ENCODE peak calls at places on chromosomes 16 and 17, in seven cellular contexts. One of them, this sample, is unnamed.

GRCh38 chr17:79878346-79878745 is 39.1 kb upstream of the CBX4 start:
- DNase-seq in NCI-H748 treated with DMSO at 0.1 percent for 48 hours: no peak
- DNase-seq in T-helper 2 cell: no peak
- DNase-seq in NCI-H1417 treated with DMSO at 0.1 percent for 48 hours: no peak
- DNase-seq in type B pancreatic cell: no peak
- DNase-seq in GM03348: no peak
- DNase-seq in HTR-8/SVneo: no peak
- DNase-seq in this sample: no peak

GRCh38 chr17:47304191-47304590 is 19.6 kb upstream of the EFCAB13 start:
- DNase-seq in NCI-H748 treated with DMSO at 0.1 percent for 48 hours: no peak
- DNase-seq in T-helper 2 cell: no peak
- DNase-seq in NCI-H1417 treated with DMSO at 0.1 percent for 48 hours: no peak
- DNase-seq in type B pancreatic cell: peak
- DNase-seq in GM03348: peak
- DNase-seq in HTR-8/SVneo: no peak
- DNase-seq in this sample: no peak

GRCh38 chr17:17810374-17811248 is 26.2 kb downstream of the SREBF1 start:
- DNase-seq in NCI-H748 treated with DMSO at 0.1 percent for 48 hours: no peak
- DNase-seq in T-helper 2 cell: no peak
- DNase-seq in NCI-H1417 treated with DMSO at 0.1 percent for 48 hours: no peak
- DNase-seq in type B pancreatic cell: no peak
- DNase-seq in GM03348: peak
- DNase-seq in HTR-8/SVneo: no peak
- DNase-seq in this sample: no peak

GRCh38 chr17:49508061-49508865 is 13.2 kb downstream of the NGFR start:
- DNase-seq in NCI-H748 treated with DMSO at 0.1 percent for 48 hours: peak
- DNase-seq in T-helper 2 cell: no peak
- DNase-seq in NCI-H1417 treated with DMSO at 0.1 percent for 48 hours: no peak
- DNase-seq in type B pancreatic cell: no peak
- DNase-seq in GM03348: peak
- DNase-seq in HTR-8/SVneo: peak
- DNase-seq in this sample: no peak

GRCh38 chr16:79947771-79948170 is 347.2 kb upstream of the MAF start:
- DNase-seq in NCI-H748 treated with DMSO at 0.1 percent for 48 hours: no peak
- DNase-seq in T-helper 2 cell: no peak
- DNase-seq in NCI-H1417 treated with DMSO at 0.1 percent for 48 hours: no peak
- DNase-seq in type B pancreatic cell: no peak
- DNase-seq in GM03348: no peak
- DNase-seq in HTR-8/SVneo: no peak
- DNase-seq in this sample: no peak

GRCh38 chr17:42178817-42179216 is 2.1 kb downstream of the KCNH4 start:
- DNase-seq in NCI-H748 treated with DMSO at 0.1 percent for 48 hours: no peak
- DNase-seq in T-helper 2 cell: no peak
- DNase-seq in NCI-H1417 treated with DMSO at 0.1 percent for 48 hours: no peak
- DNase-seq in type B pancreatic cell: no peak
- DNase-seq in GM03348: no peak
- DNase-seq in HTR-8/SVneo: no peak
- DNase-seq in this sample: no peak

GRCh38 chr16:11570796-11571195 is 15.9 kb downstream of the LITAF start:
- DNase-seq in NCI-H748 treated with DMSO at 0.1 percent for 48 hours: no peak
- DNase-seq in T-helper 2 cell: no peak
- DNase-seq in NCI-H1417 treated with DMSO at 0.1 percent for 48 hours: no peak
- DNase-seq in type B pancreatic cell: no peak
- DNase-seq in GM03348: no peak
- DNase-seq in HTR-8/SVneo: no peak
- DNase-seq in this sample: no peak

GRCh38 chr16:84226026-84226425 is 13.8 kb downstream of the KCNG4 start:
- DNase-seq in NCI-H748 treated with DMSO at 0.1 percent for 48 hours: no peak
- DNase-seq in T-helper 2 cell: no peak
- DNase-seq in NCI-H1417 treated with DMSO at 0.1 percent for 48 hours: no peak
- DNase-seq in type B pancreatic cell: no peak
- DNase-seq in GM03348: no peak
- DNase-seq in HTR-8/SVneo: no peak
- DNase-seq in this sample: no peak

GRCh38 chr16:56632160-56632847 is at the start of gene MT1M:
- DNase-seq in NCI-H748 treated with DMSO at 0.1 percent for 48 hours: no peak
- DNase-seq in T-helper 2 cell: no peak
- DNase-seq in NCI-H1417 treated with DMSO at 0.1 percent for 48 hours: no peak
- DNase-seq in type B pancreatic cell: no peak
- DNase-seq in GM03348: peak
- DNase-seq in HTR-8/SVneo: no peak
- DNase-seq in this sample: no peak

GRCh38 chr17:37483311-37484039 is 6.2 kb upstream of the DUSP14 start:
- DNase-seq in NCI-H748 treated with DMSO at 0.1 percent for 48 hours: no peak
- DNase-seq in T-helper 2 cell: no peak
- DNase-seq in NCI-H1417 treated with DMSO at 0.1 percent for 48 hours: no peak
- DNase-seq in type B pancreatic cell: no peak
- DNase-seq in GM03348: peak
- DNase-seq in HTR-8/SVneo: peak
- DNase-seq in this sample: peak

GRCh38 chr16:25256821-25257503 is 683 bp downstream of the ZKSCAN2 start:
- DNase-seq in NCI-H748 treated with DMSO at 0.1 percent for 48 hours: no peak
- DNase-seq in T-helper 2 cell: no peak
- DNase-seq in NCI-H1417 treated with DMSO at 0.1 percent for 48 hours: no peak
- DNase-seq in type B pancreatic cell: no peak
- DNase-seq in GM03348: peak
- DNase-seq in HTR-8/SVneo: peak
- DNase-seq in this sample: no peak

GRCh38 chr16:71855937-71856662 is 10.3 kb downstream of the ATXN1L start:
- DNase-seq in NCI-H748 treated with DMSO at 0.1 percent for 48 hours: no peak
- DNase-seq in T-helper 2 cell: no peak
- DNase-seq in NCI-H1417 treated with DMSO at 0.1 percent for 48 hours: no peak
- DNase-seq in type B pancreatic cell: no peak
- DNase-seq in GM03348: no peak
- DNase-seq in HTR-8/SVneo: no peak
- DNase-seq in this sample: no peak

GRCh38 chr17:42832213-42832933 is 824 bp upstream of the PSME3 start:
- DNase-seq in NCI-H748 treated with DMSO at 0.1 percent for 48 hours: no peak
- DNase-seq in T-helper 2 cell: no peak
- DNase-seq in NCI-H1417 treated with DMSO at 0.1 percent for 48 hours: no peak
- DNase-seq in type B pancreatic cell: no peak
- DNase-seq in GM03348: no peak
- DNase-seq in HTR-8/SVneo: no peak
- DNase-seq in this sample: no peak

GRCh38 chr17:65485388-65486299 is 75.8 kb downstream of the AXIN2 start:
- DNase-seq in NCI-H748 treated with DMSO at 0.1 percent for 48 hours: no peak
- DNase-seq in T-helper 2 cell: no peak
- DNase-seq in NCI-H1417 treated with DMSO at 0.1 percent for 48 hours: no peak
- DNase-seq in type B pancreatic cell: no peak
- DNase-seq in GM03348: peak
- DNase-seq in HTR-8/SVneo: no peak
- DNase-seq in this sample: no peak

GRCh38 chr16:68378436-68379415 is 67.9 kb downstream of the PRMT7 start:
- DNase-seq in NCI-H748 treated with DMSO at 0.1 percent for 48 hours: no peak
- DNase-seq in T-helper 2 cell: no peak
- DNase-seq in NCI-H1417 treated with DMSO at 0.1 percent for 48 hours: no peak
- DNase-seq in type B pancreatic cell: no peak
- DNase-seq in GM03348: no peak
- DNase-seq in HTR-8/SVneo: no peak
- DNase-seq in this sample: no peak

GRCh38 chr17:74185786-74186185 is 17.7 kb upstream of the RPL38 start:
- DNase-seq in NCI-H748 treated with DMSO at 0.1 percent for 48 hours: no peak
- DNase-seq in T-helper 2 cell: no peak
- DNase-seq in NCI-H1417 treated with DMSO at 0.1 percent for 48 hours: no peak
- DNase-seq in type B pancreatic cell: no peak
- DNase-seq in GM03348: no peak
- DNase-seq in HTR-8/SVneo: no peak
- DNase-seq in this sample: no peak

GRCh38 chr17:17495448-17496188 is 577 bp downstream of the RASD1 start:
- DNase-seq in NCI-H748 treated with DMSO at 0.1 percent for 48 hours: peak
- DNase-seq in T-helper 2 cell: no peak
- DNase-seq in NCI-H1417 treated with DMSO at 0.1 percent for 48 hours: no peak
- DNase-seq in type B pancreatic cell: no peak
- DNase-seq in GM03348: peak
- DNase-seq in HTR-8/SVneo: no peak
- DNase-seq in this sample: peak